ENCODE peak calls at places on chromosomes 1 and 21, in ten cellular contexts. One of them, this sample, is unnamed.

GRCh38 chr1:181448461-181448860 is 34.9 kb upstream of the CACNA1E start:
- DNase-seq in trophoblast cell: no peak
- DNase-seq in nucleus accumbens: no peak
- DNase-seq in IMR-90: no peak
- DNase-seq in activated CD4-positive, alpha-beta memory T cell treated with anti-CD3 and anti-CD28 coated beads, Interleukin-2, amount 10 ng/mL, durations not matched to agents 7 days and 5 days: no peak
- DNase-seq in adrenal gland: no peak
- DNase-seq in GM23338: no peak
- DNase-seq in foreskin melanocyte: no peak
- DNase-seq in lung: no peak
- DNase-seq in body of pancreas: no peak
- DNase-seq in this sample: no peak

GRCh38 chr1:110190282-110190929 is 19.7 kb upstream of the KCNC4 start:
- DNase-seq in lung: no peak
- DNase-seq in body of pancreas: peak
- DNase-seq in adrenal gland: peak
- DNase-seq in IMR-90: no peak
- DNase-seq in nucleus accumbens: no peak
- DNase-seq in activated CD4-positive, alpha-beta memory T cell treated with anti-CD3 and anti-CD28 coated beads, Interleukin-2, amount 10 ng/mL, durations not matched to agents 7 days and 5 days: no peak
- DNase-seq in GM23338: no peak
- DNase-seq in foreskin melanocyte: no peak
- DNase-seq in trophoblast cell: no peak
- DNase-seq in this sample: peak

GRCh38 chr1:121566346-121566745 is 381.6 kb downstream of the SRGAP2C start:
- DNase-seq in trophoblast cell: no peak
- DNase-seq in nucleus accumbens: no peak
- DNase-seq in GM23338: no peak
- DNase-seq in body of pancreas: no peak
- DNase-seq in adrenal gland: no peak
- DNase-seq in foreskin melanocyte: no peak
- DNase-seq in IMR-90: no peak
- DNase-seq in lung: no peak
- DNase-seq in activated CD4-positive, alpha-beta memory T cell treated with anti-CD3 and anti-CD28 coated beads, Interleukin-2, amount 10 ng/mL, durations not matched to agents 7 days and 5 days: no peak
- DNase-seq in this sample: no peak

GRCh38 chr1:19037659-19038058 is 81.2 kb upstream of the IFFO2 start:
- DNase-seq in foreskin melanocyte: no peak
- DNase-seq in IMR-90: no peak
- DNase-seq in trophoblast cell: no peak
- DNase-seq in body of pancreas: no peak
- DNase-seq in activated CD4-positive, alpha-beta memory T cell treated with anti-CD3 and anti-CD28 coated beads, Interleukin-2, amount 10 ng/mL, durations not matched to agents 7 days and 5 days: no peak
- DNase-seq in nucleus accumbens: no peak
- DNase-seq in lung: no peak
- DNase-seq in GM23338: no peak
- DNase-seq in adrenal gland: no peak
- DNase-seq in this sample: no peak

GRCh38 chr1:174417921-174418320 is 29.8 kb upstream of the GPR52 start:
- DNase-seq in activated CD4-positive, alpha-beta memory T cell treated with anti-CD3 and anti-CD28 coated beads, Interleukin-2, amount 10 ng/mL, durations not matched to agents 7 days and 5 days: no peak
- DNase-seq in foreskin melanocyte: no peak
- DNase-seq in trophoblast cell: no peak
- DNase-seq in lung: no peak
- DNase-seq in body of pancreas: no peak
- DNase-seq in adrenal gland: no peak
- DNase-seq in IMR-90: no peak
- DNase-seq in nucleus accumbens: no peak
- DNase-seq in GM23338: no peak
- DNase-seq in this sample: no peak

GRCh38 chr1:238672262-238672661 is 714.1 kb upstream of the CHRM3 start:
- DNase-seq in activated CD4-positive, alpha-beta memory T cell treated with anti-CD3 and anti-CD28 coated beads, Interleukin-2, amount 10 ng/mL, durations not matched to agents 7 days and 5 days: no peak
- DNase-seq in body of pancreas: no peak
- DNase-seq in IMR-90: no peak
- DNase-seq in foreskin melanocyte: no peak
- DNase-seq in lung: no peak
- DNase-seq in adrenal gland: no peak
- DNase-seq in GM23338: no peak
- DNase-seq in nucleus accumbens: no peak
- DNase-seq in trophoblast cell: no peak
- DNase-seq in this sample: no peak

GRCh38 chr21:45252448-45252925 is 35.2 kb downstream of the POFUT2 start:
- DNase-seq in activated CD4-positive, alpha-beta memory T cell treated with anti-CD3 and anti-CD28 coated beads, Interleukin-2, amount 10 ng/mL, durations not matched to agents 7 days and 5 days: no peak
- DNase-seq in adrenal gland: no peak
- DNase-seq in nucleus accumbens: no peak
- DNase-seq in lung: no peak
- DNase-seq in trophoblast cell: no peak
- DNase-seq in body of pancreas: no peak
- DNase-seq in IMR-90: no peak
- DNase-seq in foreskin melanocyte: no peak
- DNase-seq in GM23338: no peak
- DNase-seq in this sample: peak

GRCh38 chr1:203686091-203686632 is 59.5 kb downstream of the ATP2B4 start:
- DNase-seq in lung: no peak
- DNase-seq in activated CD4-positive, alpha-beta memory T cell treated with anti-CD3 and anti-CD28 coated beads, Interleukin-2, amount 10 ng/mL, durations not matched to agents 7 days and 5 days: no peak
- DNase-seq in foreskin melanocyte: no peak
- DNase-seq in trophoblast cell: no peak
- DNase-seq in nucleus accumbens: no peak
- DNase-seq in body of pancreas: no peak
- DNase-seq in GM23338: no peak
- DNase-seq in IMR-90: peak
- DNase-seq in adrenal gland: no peak
- DNase-seq in this sample: peak

GRCh38 chr1:31105646-31106045 is 40.1 kb upstream of the PUM1 start:
- DNase-seq in nucleus accumbens: no peak
- DNase-seq in GM23338: no peak
- DNase-seq in adrenal gland: no peak
- DNase-seq in body of pancreas: no peak
- DNase-seq in activated CD4-positive, alpha-beta memory T cell treated with anti-CD3 and anti-CD28 coated beads, Interleukin-2, amount 10 ng/mL, durations not matched to agents 7 days and 5 days: no peak
- DNase-seq in trophoblast cell: no peak
- DNase-seq in lung: no peak
- DNase-seq in foreskin melanocyte: no peak
- DNase-seq in IMR-90: peak
- DNase-seq in this sample: no peak

GRCh38 chr1:230319014-230319747 is 107.0 kb downstream of the PGBD5 start:
- DNase-seq in activated CD4-positive, alpha-beta memory T cell treated with anti-CD3 and anti-CD28 coated beads, Interleukin-2, amount 10 ng/mL, durations not matched to agents 7 days and 5 days: no peak
- DNase-seq in IMR-90: no peak
- DNase-seq in lung: no peak
- DNase-seq in GM23338: no peak
- DNase-seq in trophoblast cell: no peak
- DNase-seq in foreskin melanocyte: no peak
- DNase-seq in body of pancreas: no peak
- DNase-seq in nucleus accumbens: no peak
- DNase-seq in adrenal gland: no peak
- DNase-seq in this sample: no peak

GRCh38 chr1:59026472-59026948 is 242.7 kb upstream of the JUN start:
- DNase-seq in IMR-90: peak
- DNase-seq in lung: no peak
- DNase-seq in body of pancreas: no peak
- DNase-seq in GM23338: no peak
- DNase-seq in activated CD4-positive, alpha-beta memory T cell treated with anti-CD3 and anti-CD28 coated beads, Interleukin-2, amount 10 ng/mL, durations not matched to agents 7 days and 5 days: no peak
- DNase-seq in foreskin melanocyte: no peak
- DNase-seq in adrenal gland: no peak
- DNase-seq in trophoblast cell: peak
- DNase-seq in nucleus accumbens: no peak
- DNase-seq in this sample: peak

GRCh38 chr21:18335651-18336050 is 67.9 kb downstream of the TMPRSS15 start:
- DNase-seq in activated CD4-positive, alpha-beta memory T cell treated with anti-CD3 and anti-CD28 coated beads, Interleukin-2, amount 10 ng/mL, durations not matched to agents 7 days and 5 days: no peak
- DNase-seq in nucleus accumbens: no peak
- DNase-seq in GM23338: no peak
- DNase-seq in adrenal gland: no peak
- DNase-seq in body of pancreas: no peak
- DNase-seq in foreskin melanocyte: no peak
- DNase-seq in IMR-90: no peak
- DNase-seq in lung: no peak
- DNase-seq in trophoblast cell: no peak
- DNase-seq in this sample: no peak

GRCh38 chr1:169623132-169623926 is 6.6 kb downstream of the SELP start:
- DNase-seq in adrenal gland: no peak
- DNase-seq in nucleus accumbens: no peak
- DNase-seq in lung: no peak
- DNase-seq in GM23338: no peak
- DNase-seq in trophoblast cell: no peak
- DNase-seq in activated CD4-positive, alpha-beta memory T cell treated with anti-CD3 and anti-CD28 coated beads, Interleukin-2, amount 10 ng/mL, durations not matched to agents 7 days and 5 days: no peak
- DNase-seq in IMR-90: no peak
- DNase-seq in foreskin melanocyte: no peak
- DNase-seq in body of pancreas: no peak
- DNase-seq in this sample: no peak

GRCh38 chr1:247365023-247365422 is 33.4 kb upstream of the ZNF496 start:
- DNase-seq in body of pancreas: no peak
- DNase-seq in nucleus accumbens: no peak
- DNase-seq in activated CD4-positive, alpha-beta memory T cell treated with anti-CD3 and anti-CD28 coated beads, Interleukin-2, amount 10 ng/mL, durations not matched to agents 7 days and 5 days: no peak
- DNase-seq in GM23338: no peak
- DNase-seq in lung: no peak
- DNase-seq in trophoblast cell: no peak
- DNase-seq in IMR-90: no peak
- DNase-seq in foreskin melanocyte: no peak
- DNase-seq in adrenal gland: no peak
- DNase-seq in this sample: no peak

GRCh38 chr1:161439280-161440232 is 65.7 kb upstream of the FCGR2A start:
- DNase-seq in GM23338: peak
- DNase-seq in trophoblast cell: peak
- DNase-seq in body of pancreas: peak
- DNase-seq in nucleus accumbens: no peak
- DNase-seq in adrenal gland: no peak
- DNase-seq in IMR-90: peak
- DNase-seq in activated CD4-positive, alpha-beta memory T cell treated with anti-CD3 and anti-CD28 coated beads, Interleukin-2, amount 10 ng/mL, durations not matched to agents 7 days and 5 days: peak
- DNase-seq in foreskin melanocyte: no peak
- DNase-seq in lung: peak
- DNase-seq in this sample: peak